ENCODE peak calls at places on chromosomes 13 and 19, in ten cellular contexts. S is hypothalamus, V is fibroblast of the aortic adventitia, K is OCI-M1, X is left cardiac atrium, C is T-helper 1 cell, I is iris pigment epithelial cell, U is AG10803, Y is LoVo, L is NCI-H2029. O is an unnamed sample.

GRCh38 chr13:99374169-99374991 is 67.2 kb upstream of the GPR183 start:
- DNase-seq in S (no peak), V (no peak), K (no peak), X (no peak), C (no peak), I (no peak), U (no peak), Y (no peak), L (no peak), O (no peak)

GRCh38 chr19:18160792-18161690 is 8.1 kb downstream of the PIK3R2 start:
- DNase-seq in S (peak; percentile 56), V (peak; percentile 43), K (peak; percentile 81), X (peak; percentile 74), C (peak; percentile 61), I (peak; percentile 35), U (peak; percentile 38), Y (peak; percentile 79), L (peak; percentile 44), O (no peak)

GRCh38 chr19:53538378-53539109 is 599 bp downstream of the ZNF331 start:
- DNase-seq in S (no peak), V (no peak), K (no peak), X (no peak), C (no peak), I (no peak), U (no peak), Y (no peak), L (no peak), O (no peak)

GRCh38 chr19:8738377-8738776 is 16.9 kb downstream of the OR2Z1 start:
- DNase-seq in S (no peak), V (no peak), K (no peak), X (no peak), C (no peak), I (no peak), U (no peak), Y (no peak), L (no peak), O (no peak)

GRCh38 chr13:46783504-46783903 is 13.5 kb downstream of the ESD start:
- DNase-seq in S (no peak), V (no peak), K (no peak), X (no peak), C (no peak), I (no peak), U (no peak), Y (no peak), L (no peak), O (no peak)

GRCh38 chr19:38015771-38016170 is 108.8 kb downstream of the SIPA1L3 start:
- DNase-seq in S (no peak), V (no peak), K (no peak), X (no peak), C (no peak), I (no peak), U (no peak), Y (no peak), L (no peak), O (peak; percentile 87)

GRCh38 chr19:13117772-13118423 is at the start of gene NACC1:
- DNase-seq in S (peak; percentile 82), V (peak; percentile 85), K (peak; percentile 93), X (peak; percentile 91), C (peak; percentile 73), I (peak; percentile 88), U (peak; percentile 86), Y (peak; percentile 94), L (peak; percentile 86), O (peak; percentile 63)

GRCh38 chr19:38727306-38727867 is 16.9 kb downstream of the CAPN12 start:
- DNase-seq in S (no peak), V (no peak), K (no peak), X (peak; percentile 19), C (no peak), I (no peak), U (no peak), Y (no peak), L (no peak), O (no peak)

GRCh38 chr19:55491546-55492360 is 3.5 kb downstream of the SSC5D start:
- DNase-seq in S (no peak), V (no peak), K (no peak), X (peak; percentile 40), C (no peak), I (no peak), U (peak; percentile 23), Y (no peak), L (no peak), O (no peak)

GRCh38 chr19:3907626-3908265 is 25.1 kb upstream of the NMRK2 start:
- DNase-seq in S (no peak), V (no peak), K (no peak), X (no peak), C (no peak), I (no peak), U (no peak), Y (no peak), L (no peak), O (no peak)

GRCh38 chr19:1156305-1156801 is 17.7 kb downstream of the SBNO2 start:
- DNase-seq in S (no peak), V (peak; percentile 39), K (no peak), X (no peak), C (no peak), I (no peak), U (peak; percentile 75), Y (no peak), L (no peak), O (no peak)

GRCh38 chr19:6465006-6465405 is 935 bp downstream of the CRB3 start:
- DNase-seq in S (no peak), V (no peak), K (no peak), X (no peak), C (no peak), I (no peak), U (no peak), Y (no peak), L (no peak), O (no peak)

GRCh38 chr19:11381535-11382369 is 2.4 kb downstream of the EPOR start:
- DNase-seq in S (no peak), V (peak; percentile 63), K (peak; percentile 44), X (peak; percentile 88), C (peak; percentile 68), I (peak; percentile 95), U (peak; percentile 61), Y (peak; percentile 84), L (peak; percentile 91), O (peak; percentile 61)

GRCh38 chr13:22014469-22014868 is 343.6 kb downstream of the FGF9 start:
- DNase-seq in S (no peak), V (no peak), K (no peak), X (no peak), C (no peak), I (no peak), U (peak; percentile 72), Y (peak; percentile 27), L (no peak), O (no peak)

GRCh38 chr13:38334845-38335244 is 14.8 kb upstream of the UFM1 start:
- DNase-seq in S (no peak), V (no peak), K (no peak), X (no peak), C (no peak), I (no peak), U (no peak), Y (no peak), L (no peak), O (no peak)

GRCh38 chr13:19681517-19681916 is 48.1 kb downstream of the MPHOSPH8 start:
- DNase-seq in S (no peak), V (no peak), K (no peak), X (no peak), C (no peak), I (peak; percentile 42), U (no peak), Y (no peak), L (no peak), O (no peak)

GRCh38 chr19:18634612-18635290 is 2.1 kb upstream of the KLHL26 start:
- DNase-seq in S (no peak), V (peak; percentile 32), K (no peak), X (no peak), C (no peak), I (no peak), U (peak; percentile 53), Y (no peak), L (no peak), O (no peak)

GRCh38 chr13:99215466-99215865 is 14.8 kb downstream of the UBAC2 start:
- DNase-seq in S (no peak), V (no peak), K (no peak), X (no peak), C (peak; percentile 33), I (no peak), U (no peak), Y (no peak), L (no peak), O (no peak)

GRCh38 chr19:47511128-47511517 is 3.7 kb downstream of the NAPA start:
- DNase-seq in S (no peak), V (no peak), K (no peak), X (peak; percentile 55), C (no peak), I (no peak), U (no peak), Y (no peak), L (no peak), O (no peak)

GRCh38 chr13:34459856-34460255 is 482.2 kb upstream of the NBEA start:
- DNase-seq in S (no peak), V (no peak), K (no peak), X (no peak), C (no peak), I (no peak), U (no peak), Y (no peak), L (no peak), O (no peak)

GRCh38 chr13:113756441-113757097 is 2.5 kb upstream of the TMEM255B start:
- DNase-seq in S (no peak), V (no peak), K (no peak), X (no peak), C (no peak), I (peak; percentile 47), U (no peak), Y (no peak), L (no peak), O (no peak)

GRCh38 chr19:35718345-35719041 is 690 bp downstream of the KMT2B start:
- DNase-seq in S (no peak), V (no peak), K (peak; percentile 50), X (peak; percentile 60), C (no peak), I (peak; percentile 21), U (peak; percentile 11), Y (no peak), L (no peak), O (peak; percentile 29)

GRCh38 chr13:97944396-97945029 is 9.0 kb upstream of the IPO5 start:
- DNase-seq in S (no peak), V (peak; percentile 60), K (no peak), X (no peak), C (no peak), I (peak; percentile 65), U (no peak), Y (no peak), L (no peak), O (no peak)

GRCh38 chr19:23772668-23773063 is 14.0 kb upstream of the ZNF681 start:
- DNase-seq in S (no peak), V (no peak), K (no peak), X (no peak), C (no peak), I (no peak), U (no peak), Y (no peak), L (peak; percentile 42), O (no peak)

GRCh38 chr13:113582841-113583631 is 1.5 kb upstream of the TFDP1 start:
- DNase-seq in S (no peak), V (no peak), K (no peak), X (no peak), C (no peak), I (no peak), U (no peak), Y (no peak), L (no peak), O (no peak)

O was measured in kidney glomerular epithelial cell.